ENCODE peak calls at places on chromosomes 7 and 10, in nine cellular contexts. P, X, Q, T, V, L, M, G and R are unnamed samples.

GRCh38 chr7:100604976-100605911 is 3.1 kb downstream of the PCOLCE start:
- DNase-seq in G (peak), M (no peak), L (no peak), T (no peak), P (no peak), X (no peak), Q (no peak), V (peak), R (peak)

GRCh38 chr7:130272456-130273080 is 5.9 kb downstream of the CPA2 start:
- DNase-seq in P (no peak), X (no peak), L (no peak), V (no peak), T (no peak), Q (no peak), G (no peak), M (no peak), R (no peak)

GRCh38 chr10:77890097-77890496 is 36.5 kb downstream of the DLG5 start:
- DNase-seq in V (no peak), X (no peak), P (no peak), Q (no peak), M (no peak), G (no peak), T (no peak), L (no peak), R (no peak)

GRCh38 chr10:33116293-33116697 is 158.3 kb upstream of the ITGB1 start:
- DNase-seq in L (peak), P (no peak), G (no peak), Q (peak), T (no peak), X (peak), V (no peak), M (no peak), R (no peak)

GRCh38 chr10:128161031-128161430 is 34.8 kb upstream of the MKI67 start:
- DNase-seq in Q (no peak), P (no peak), L (no peak), V (no peak), G (no peak), X (no peak), T (no peak), M (no peak), R (no peak)

GRCh38 chr10:94546058-94546595 is 539 bp downstream of the HELLS start:
- DNase-seq in V (no peak), Q (peak), M (no peak), G (no peak), L (peak), T (no peak), P (no peak), X (peak), R (no peak)

GRCh38 chr7:103593691-103594090 is 147.7 kb upstream of the SLC26A5 start:
- DNase-seq in Q (peak), P (peak), L (no peak), G (no peak), T (no peak), M (no peak), X (no peak), V (no peak), R (no peak)

GRCh38 chr7:21791046-21791445 is 154.7 kb downstream of the CDCA7L start:
- DNase-seq in V (no peak), T (no peak), X (no peak), Q (no peak), P (no peak), L (no peak), M (no peak), G (no peak), R (no peak)

GRCh38 chr10:128044961-128045832 is 81.0 kb downstream of the MKI67 start:
- DNase-seq in M (no peak), X (no peak), P (no peak), V (no peak), T (no peak), Q (no peak), L (no peak), G (no peak), R (peak)

GRCh38 chr10:24196426-24197039 is 12.4 kb upstream of the KIAA1217 start:
- DNase-seq in G (no peak), M (peak), X (peak), Q (peak), P (no peak), L (peak), T (peak), V (peak), R (no peak)

GRCh38 chr7:47721670-47722069 is 139.8 kb upstream of the TNS3 start:
- DNase-seq in T (no peak), G (no peak), V (no peak), M (no peak), P (no peak), Q (no peak), L (no peak), X (no peak), R (no peak)

GRCh38 chr10:129961274-129961839 is 2.7 kb downstream of the EBF3 start:
- DNase-seq in P (no peak), M (no peak), T (no peak), Q (no peak), V (no peak), L (peak), X (no peak), G (no peak), R (no peak)

GRCh38 chr7:116224492-116225098 is 14.3 kb downstream of the TES start:
- DNase-seq in L (no peak), Q (no peak), M (no peak), T (no peak), G (no peak), V (no peak), X (peak), P (no peak), R (no peak)

GRCh38 chr10:61662794-61663259 is at the start of gene CABCOCO1:
- DNase-seq in G (no peak), M (no peak), L (peak), T (no peak), P (no peak), V (peak), X (no peak), Q (peak), R (no peak)

GRCh38 chr7:87001214-87001613 is 58.2 kb downstream of the ELAPOR2 start:
- DNase-seq in Q (peak), P (no peak), M (no peak), X (no peak), G (no peak), T (no peak), L (peak), V (no peak), R (no peak)

GRCh38 chr10:34967411-34967880 is 122.7 kb downstream of the CUL2 start:
- DNase-seq in T (no peak), P (peak), G (no peak), V (peak), Q (peak), X (no peak), M (no peak), L (peak), R (no peak)

GRCh38 chr7:33109758-33110238 is 594 bp upstream of the RP9 start:
- DNase-seq in P (no peak), X (no peak), G (no peak), T (no peak), V (no peak), L (peak), Q (no peak), M (no peak), R (no peak)

GRCh38 chr10:78588194-78588811 is 480.5 kb upstream of the ZMIZ1 start:
- DNase-seq in P (peak), V (no peak), X (no peak), T (no peak), L (peak), Q (peak), G (no peak), M (no peak), R (no peak)

GRCh38 chr10:133399123-133399601 is 5.2 kb downstream of the MTG1 start:
- DNase-seq in G (no peak), Q (no peak), X (no peak), M (no peak), T (no peak), V (peak), P (no peak), L (no peak), R (no peak)

GRCh38 chr10:53314856-53315255 is 542.3 kb upstream of the MBL2 start:
- DNase-seq in V (no peak), L (peak), Q (peak), M (no peak), T (no peak), X (no peak), G (no peak), P (peak), R (no peak)

GRCh38 chr10:104117839-104118323 is 4.1 kb upstream of the SFR1 start:
- DNase-seq in P (no peak), V (no peak), L (peak), M (no peak), T (no peak), Q (peak), G (no peak), X (no peak), R (no peak)

GRCh38 chr10:11381023-11381422 is 230.4 kb downstream of the USP6NL start:
- DNase-seq in X (no peak), M (no peak), P (no peak), V (no peak), G (no peak), Q (no peak), L (no peak), T (no peak), R (no peak)

GRCh38 chr10:97059006-97059871 is 126.5 kb downstream of the SLIT1 start:
- DNase-seq in G (no peak), P (no peak), M (no peak), T (no peak), L (no peak), X (no peak), Q (no peak), V (no peak), R (no peak)
- TF ChIP-seq CTCF in G (no peak), P (no peak), M (peak), T (no peak), L (no peak), X (no peak), Q (no peak), V (no peak), R (no peak)

DNA sequence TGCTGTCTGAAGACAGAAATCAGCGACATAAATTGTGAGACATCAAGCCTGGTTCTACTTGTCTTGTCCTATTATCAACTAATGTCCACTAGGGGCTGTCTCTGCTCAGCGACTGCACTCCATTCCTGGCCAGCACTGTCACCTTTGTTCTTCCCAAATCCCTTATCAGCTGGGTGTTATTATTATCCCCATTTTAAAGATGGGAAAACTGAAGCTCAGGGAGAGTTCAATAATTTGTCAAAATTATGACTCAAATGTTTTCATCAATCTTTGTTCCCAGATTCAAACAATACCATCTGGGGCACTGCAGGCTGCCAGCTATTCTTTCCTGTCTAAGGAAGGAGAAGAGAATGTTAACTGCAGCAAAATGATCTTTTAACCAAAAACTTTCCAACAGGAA is 431.6 kb upstream of the NFE2L3 start:
- DNase-seq in V (no peak), T (no peak), P (no peak), X (peak), M (no peak), L (peak), G (no peak), Q (no peak), R (no peak)
- TF ChIP-seq CTCF in V (no peak), T (no peak), P (no peak), X (peak), M (peak), L (peak), G (no peak), Q (peak), R (no peak)

DNA sequence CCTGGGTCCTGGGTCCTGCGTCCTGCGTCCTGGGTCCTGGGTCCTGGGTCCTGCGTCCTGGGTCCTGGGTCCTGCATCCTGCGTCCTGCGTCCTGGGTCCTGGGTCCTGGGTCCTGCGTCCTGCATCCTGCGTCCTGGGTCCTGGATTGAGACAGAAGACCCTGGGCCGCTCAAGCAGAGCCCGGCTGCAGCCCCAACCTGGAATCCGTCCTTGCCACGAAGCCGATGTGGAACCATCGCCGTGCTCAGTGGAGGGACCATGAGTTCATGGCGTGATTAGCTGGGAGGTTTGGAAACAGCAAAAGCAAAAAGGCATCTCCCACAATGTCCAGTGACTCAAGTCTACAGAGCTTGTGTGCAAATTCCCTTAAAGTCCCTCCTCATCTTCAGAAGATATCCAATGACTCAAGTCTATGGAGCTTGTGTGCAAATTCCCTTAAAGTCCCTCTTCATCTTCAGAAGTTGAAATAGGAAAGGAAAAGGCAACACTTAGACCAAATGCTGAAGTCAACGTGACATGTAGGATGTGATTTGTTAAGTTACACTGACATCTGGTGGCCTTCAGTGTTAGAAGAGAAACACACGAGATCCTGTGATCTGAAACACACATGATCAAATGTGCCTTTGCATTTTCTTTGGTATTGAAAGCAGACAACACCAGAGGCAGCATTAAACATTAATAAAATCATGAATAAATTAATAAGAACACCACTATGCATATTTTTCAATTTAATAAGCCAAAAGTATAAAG is 179.9 kb downstream of the PTPRN2 start:
- DNase-seq in V (no peak), Q (peak), P (no peak), G (no peak), M (no peak), X (no peak), L (peak), T (no peak), R (no peak)
- TF ChIP-seq CTCF in V (no peak), Q (peak), P (no peak), G (no peak), M (peak), X (no peak), L (peak), T (no peak), R (no peak)

DNA sequence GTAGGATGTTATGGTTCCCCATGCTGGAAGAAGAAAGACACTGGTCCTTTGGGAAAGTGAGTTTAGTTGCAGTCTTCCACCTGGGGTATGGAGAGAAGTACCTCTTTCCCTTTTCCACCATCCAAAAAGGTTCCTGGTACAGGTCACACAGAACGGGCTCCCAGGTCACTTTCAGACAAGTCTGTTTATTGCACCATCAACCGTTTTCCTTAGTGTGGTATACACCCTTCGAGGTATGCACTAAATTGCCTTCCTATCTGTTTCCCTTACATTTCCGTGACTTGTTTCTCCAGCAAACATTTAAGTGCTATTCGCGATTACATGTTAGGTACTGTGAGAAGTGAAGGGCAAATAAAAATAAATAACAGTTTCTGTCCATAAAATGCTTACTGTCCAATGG is 185.1 kb downstream of the ARL4A start:
- DNase-seq in X (no peak), T (no peak), P (no peak), Q (no peak), L (no peak), V (no peak), G (no peak), M (no peak), R (no peak)
- TF ChIP-seq CTCF in X (no peak), T (no peak), P (no peak), Q (no peak), L (no peak), V (no peak), G (no peak), M (no peak), R (no peak)